ENCODE peak calls at places on chromosome 21, in nine cellular contexts. M is fibroblast of lung; N is A549; I is hepatocyte; A is tibial nerve; X is CD4-positive, CD25-positive, alpha-beta regulatory T cell; G is left ventricle myocardium inferior; H is upper lobe of right lung; S is esophagus squamous epithelium. E is an unnamed sample. For H3K9me3, the result is how much of the 10 kb centered on the place peaks cover.

GRCh38 chr21:41928621-41929220 is 25.1 kb downstream of the C2CD2 start:
- DNase-seq in H (no peak), S (no peak), G (no peak), M (no peak), A (no peak), I (no peak), N (no peak), X (no peak), E (no peak)

GRCh38 chr21:32812035-32812434 is 40.5 kb upstream of the PAXBP1 start:
- DNase-seq in G (peak), I (no peak), A (no peak), M (peak), X (no peak), N (no peak), H (no peak), S (no peak), E (no peak)

GRCh38 chr21:34939673-34940321 is 109.3 kb downstream of the RUNX1 start:
- DNase-seq in H (no peak), A (no peak), M (no peak), N (no peak), S (no peak), I (no peak), G (no peak), X (no peak), E (no peak)

GRCh38 chr21:36208326-36209013 is 51.8 kb downstream of the DOP1B start:
- DNase-seq in G (no peak), S (no peak), M (no peak), X (no peak), N (no peak), H (no peak), I (no peak), A (no peak), E (no peak)

GRCh38 chr21:42219606-42220137 is 732 bp downstream of the ABCG1 start:
- DNase-seq in N (no peak), X (no peak), A (no peak), H (peak), M (peak), I (peak), S (no peak), G (peak), E (no peak)

GRCh38 chr21:32499249-32500055 is 85.9 kb downstream of the TCP10L start:
- DNase-seq in S (no peak), N (no peak), M (peak), H (no peak), X (no peak), A (no peak), I (peak), G (no peak), E (no peak)

GRCh38 chr21:34363733-34364132 is at the start of gene KCNE2:
- DNase-seq in G (no peak), N (no peak), M (no peak), A (no peak), X (no peak), I (no peak), H (no peak), S (no peak), E (no peak)

GRCh38 chr21:45818904-45819285 is 162.7 kb upstream of the COL6A1 start:
- DNase-seq in G (no peak), M (peak), N (peak), X (peak), S (no peak), A (no peak), H (no peak), I (peak), E (no peak)

GRCh38 chr21:30289414-30289813 is at the start of gene KRTAP25-1:
- DNase-seq in H (no peak), A (no peak), M (no peak), I (no peak), G (no peak), N (no peak), X (no peak), S (no peak), E (no peak)

GRCh38 chr21:41763996-41764395 is 2.9 kb downstream of the RIPK4 start:
- DNase-seq in G (no peak), M (no peak), N (no peak), A (no peak), X (no peak), S (no peak), I (no peak), H (no peak), E (no peak)

GRCh38 chr21:20997633-20998455 is at the start of gene NCAM2:
- DNase-seq in S (no peak), M (peak), G (peak), N (no peak), A (peak), H (peak), I (peak), X (peak), E (peak)

GRCh38 chr21:42685036-42685435 is 31.6 kb downstream of the PDE9A start:
- DNase-seq in G (no peak), M (no peak), H (no peak), I (no peak), S (no peak), X (peak), A (no peak), N (no peak), E (no peak)

GRCh38 chr21:46083271-46084040 is 14.5 kb upstream of the COL6A2 start:
- DNase-seq in G (no peak), A (no peak), M (no peak), H (peak), N (no peak), I (peak), X (no peak), S (no peak), E (no peak)

GRCh38 chr21:17388226-17388625 is 124.6 kb upstream of the CXADR start:
- DNase-seq in A (no peak), I (no peak), N (no peak), X (no peak), H (no peak), G (no peak), S (no peak), M (no peak), E (no peak)

GRCh38 chr21:36718951-36719501 is 20.1 kb downstream of the SIM2 start:
- DNase-seq in H (peak), A (no peak), G (no peak), N (no peak), I (no peak), M (no peak), S (no peak), X (no peak), E (no peak)

GRCh38 chr21:32562426-32562825 is 22.9 kb downstream of the TCP10L start:
- DNase-seq in A (no peak), H (no peak), I (peak), S (no peak), X (no peak), M (peak), N (no peak), G (no peak), E (no peak)

GRCh38 chr21:15592271-15592860 is 137.4 kb upstream of the USP25 start:
- DNase-seq in N (peak), H (no peak), M (peak), A (no peak), X (peak), G (no peak), S (no peak), I (peak), E (no peak)

GRCh38 chr21:41615613-41616012 is 107.7 kb upstream of the TMPRSS2 start:
- DNase-seq in A (no peak), S (no peak), G (no peak), H (no peak), X (no peak), M (peak), N (no peak), I (no peak), E (no peak)

GRCh38 chr21:31235671-31236450 is 108.2 kb downstream of the TIAM1 start:
- DNase-seq in G (no peak), I (no peak), S (no peak), M (peak), N (no peak), A (no peak), H (no peak), X (no peak), E (no peak)

GRCh38 chr21:44527983-44528633 is 11.9 kb downstream of the KRTAP10-1 start:
- DNase-seq in S (no peak), M (no peak), A (no peak), H (peak), G (peak), I (no peak), X (no peak), N (no peak), E (no peak)

GRCh38 chr21:41895643-41896493 is 16.7 kb upstream of the PRDM15 start:
- DNase-seq in G (no peak), M (peak), X (peak), S (no peak), A (no peak), N (no peak), H (no peak), I (no peak), E (peak)

GRCh38 chr21:36705679-36706481 is 7.0 kb downstream of the SIM2 start:
- DNase-seq in X (no peak), H (no peak), N (no peak), G (no peak), I (no peak), A (no peak), S (no peak), M (no peak), E (no peak)

GRCh38 chr21:44531606-44532128 is 8.3 kb downstream of the KRTAP10-1 start:
- DNase-seq in X (no peak), N (no peak), A (no peak), I (no peak), G (peak), M (no peak), H (peak), S (no peak), E (no peak)

GRCh38 chr21:34544032-34544496 is 32.1 kb upstream of the KCNE1 start:
- DNase-seq in M (peak), X (peak), N (peak), S (no peak), I (peak), A (no peak), H (peak), G (peak), E (no peak)

GRCh38 chr21:45871616-45872236 is 109.8 kb upstream of the COL6A1 start:
- DNase-seq in X (no peak), M (no peak), I (no peak), N (no peak), A (no peak), H (peak), G (no peak), S (no peak), E (no peak)

GRCh38 chr21:17458279-17458678 is 54.6 kb upstream of the CXADR start:
- DNase-seq in I (no peak), S (no peak), A (no peak), X (no peak), M (no peak), H (no peak), G (no peak), N (no peak), E (no peak)

GRCh38 chr21:33428669-33429068 is 25.5 kb downstream of the IFNGR2 start:
- DNase-seq in H (peak), I (no peak), G (no peak), X (no peak), S (no peak), M (no peak), A (no peak), N (no peak), E (no peak)

GRCh38 chr21:34498623-34499022 is 13.4 kb downstream of the KCNE1 start:
- DNase-seq in G (no peak), N (no peak), S (no peak), I (peak), A (no peak), H (no peak), M (no peak), X (no peak), E (no peak)

GRCh38 chr21:41207401-41208388 is 39.7 kb downstream of the BACE2 start:
- DNase-seq in N (no peak), A (peak), H (no peak), S (no peak), I (peak), X (no peak), G (peak), M (peak), E (no peak)

GRCh38 chr21:41250519-41250918 is 66.1 kb upstream of the FAM3B start:
- DNase-seq in A (no peak), S (no peak), M (peak), N (no peak), G (no peak), H (no peak), I (no peak), X (no peak), E (no peak)

GRCh38 chr21:17495680-17496079 is 17.2 kb upstream of the CXADR start:
- DNase-seq in M (peak), A (no peak), N (no peak), X (no peak), S (no peak), H (no peak), I (no peak), G (no peak), E (no peak)

GRCh38 chr21:16587141-16587570 is 857.4 kb downstream of the USP25 start:
- DNase-seq in N (peak), H (peak), M (peak), G (peak), I (peak), X (no peak), S (no peak), A (peak), E (no peak)

GRCh38 chr21:36535618-36536241 is 55.8 kb upstream of the CLDN14 start:
- DNase-seq in A (no peak), M (no peak), H (no peak), X (no peak), N (no peak), I (no peak), S (no peak), G (no peak), E (no peak)

GRCh38 chr21:43467785-43468184 is 40.9 kb upstream of the SIK1 start:
- DNase-seq in H (no peak), M (no peak), G (no peak), I (no peak), S (no peak), N (no peak), X (no peak), A (no peak), E (no peak)

GRCh38 chr21:35635261-35635660 is 425.1 kb downstream of the SETD4 start:
- DNase-seq in S (no peak), M (peak), I (no peak), H (no peak), X (no peak), N (no peak), G (no peak), A (no peak), E (no peak)

DNA sequence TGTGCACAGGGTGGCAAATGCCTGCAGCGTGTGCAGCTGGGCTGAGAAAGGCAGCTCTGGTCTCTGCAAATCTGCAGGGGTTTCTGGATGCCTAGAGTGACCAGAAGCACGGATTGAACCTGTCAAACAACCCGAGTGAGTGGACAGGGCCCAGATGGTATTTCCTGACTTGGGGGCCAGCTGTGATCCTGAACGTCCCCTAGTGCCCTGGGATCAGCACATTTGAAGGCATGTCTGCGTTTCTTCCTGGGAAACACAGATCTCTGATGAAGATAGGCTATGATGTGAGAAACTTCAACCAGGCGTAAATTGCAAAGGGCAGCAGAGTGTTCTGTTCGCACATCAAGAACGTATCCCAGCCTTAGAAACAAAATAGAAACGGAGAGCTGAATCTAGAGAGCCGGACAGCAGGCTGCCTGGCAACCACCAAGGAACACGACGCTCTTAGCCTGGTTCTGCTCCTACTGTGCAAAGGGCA is 163.1 kb downstream of the KCNJ6 start:
- DNase-seq in S (no peak), N (no peak), M (no peak), X (no peak), A (no peak), H (no peak), I (no peak), G (no peak), E (no peak)
- H3K9me3 ChIP-seq in S (under half), N (under half), M (under half), X (under half), A (under half), H (under half), I (under half), G (under half), E (under half)

GRCh38 chr21:29149771-29150425 is 19.5 kb downstream of the MAP3K7CL start:
- DNase-seq in H (no peak), S (no peak), M (peak), A (no peak), G (no peak), X (no peak), N (no peak), I (no peak), E (no peak)
- H3K27ac ChIP-seq in H (no peak), S (no peak), M (peak), A (no peak), G (no peak), X (no peak), N (no peak), I (no peak), E (no peak)

DNA sequence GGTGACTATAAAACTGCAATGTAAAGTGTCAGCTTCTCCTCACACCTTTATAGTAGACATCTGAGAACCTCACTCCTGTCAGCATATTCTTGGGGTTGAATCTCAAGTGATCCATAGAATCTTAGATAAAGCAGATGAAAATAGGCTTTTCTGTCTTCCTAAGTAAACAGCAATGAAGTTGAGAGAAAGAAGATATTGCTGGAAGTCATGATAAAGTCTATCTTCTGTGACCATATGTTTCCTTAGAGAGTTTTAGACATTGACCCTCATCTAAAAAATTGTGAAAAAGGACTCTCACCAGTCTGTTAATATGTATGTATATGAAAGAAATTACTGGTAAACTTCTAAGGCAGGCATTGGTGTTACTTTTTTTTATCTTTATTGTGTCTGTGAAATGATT is 66.8 kb downstream of the LIPI start:
- DNase-seq in X (no peak), A (no peak), I (no peak), N (no peak), S (no peak), M (no peak), H (no peak), G (no peak), E (no peak)
- H3K9me3 ChIP-seq in X (under half), A (under half), I (under half), N (under half), S (under half), M (under half), H (under half), G (under half), E (under half)

DNA sequence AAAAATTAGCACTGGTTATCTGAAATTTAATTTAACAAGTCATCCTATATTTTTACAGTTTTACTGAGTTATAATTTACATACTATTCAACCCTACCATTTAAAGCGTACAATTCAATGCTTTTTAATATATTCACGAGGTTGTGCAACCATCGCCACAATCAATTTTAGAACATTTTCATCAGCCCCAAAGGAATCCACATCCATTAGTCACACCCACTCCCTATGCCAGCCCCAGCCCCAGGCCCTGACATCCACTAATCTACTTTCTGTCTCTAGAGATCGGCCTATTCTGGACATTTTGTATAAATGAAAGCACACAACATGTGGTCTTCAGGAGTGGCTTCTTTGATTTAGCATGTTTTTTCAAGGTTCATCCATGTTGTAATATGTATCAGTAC is 134.7 kb downstream of the PSMG1 start:
- DNase-seq in H (no peak), X (no peak), M (peak), G (no peak), S (no peak), N (no peak), A (no peak), I (no peak), E (no peak)
- H3K27ac ChIP-seq in H (no peak), X (no peak), M (no peak), G (no peak), S (no peak), N (no peak), A (no peak), I (no peak), E (no peak)